ENCODE peak calls at places on chromosome 7, in four cellular contexts. Q, T, A and K are unnamed samples.

GRCh38 chr7:36277247-36277542 is 112.5 kb upstream of the ANLN start:
- DNase-seq in Q (no peak), T (no peak), A (no peak), K (no peak)

GRCh38 chr7:80644054-80644453 is 5.6 kb downstream of the CD36 start:
- DNase-seq in Q (no peak), T (no peak), A (no peak), K (no peak)

GRCh38 chr7:128217030-128217805 is 23.9 kb upstream of the LEP start:
- DNase-seq in Q (no peak), T (no peak), A (peak), K (no peak)

GRCh38 chr7:15581352-15581951 is 19.6 kb upstream of the AGMO start:
- DNase-seq in Q (no peak), T (no peak), A (no peak), K (no peak)

GRCh38 chr7:75989726-75990388 is 4.5 kb downstream of the TMEM120A start:
- DNase-seq in Q (no peak), T (no peak), A (peak), K (no peak)

GRCh38 chr7:149468208-149468607 is 7.3 kb upstream of the ZNF777 start:
- DNase-seq in Q (no peak), T (no peak), A (no peak), K (no peak)

GRCh38 chr7:91940572-91941341 is at the start of gene AKAP9:
- DNase-seq in Q (peak), T (peak), A (peak), K (no peak)

GRCh38 chr7:158910254-158911053 is 54.1 kb downstream of the DYNC2I1 start:
- DNase-seq in Q (no peak), T (no peak), A (no peak), K (no peak)

GRCh38 chr7:136023134-136023869 is 46.1 kb upstream of the MTPN start:
- DNase-seq in Q (no peak), T (no peak), A (no peak), K (no peak)

GRCh38 chr7:39105720-39106119 is 128.0 kb downstream of the POU6F2 start:
- DNase-seq in Q (no peak), T (no peak), A (no peak), K (no peak)

GRCh38 chr7:115289966-115290365 is 368.1 kb downstream of the MDFIC start:
- DNase-seq in Q (no peak), T (no peak), A (no peak), K (no peak)

GRCh38 chr7:47720141-47720906 is 138.4 kb upstream of the TNS3 start:
- DNase-seq in Q (no peak), T (peak), A (no peak), K (no peak)

GRCh38 chr7:42231043-42231442 is 6.0 kb downstream of the GLI3 start:
- DNase-seq in Q (no peak), T (no peak), A (no peak), K (no peak)

GRCh38 chr7:42234736-42235135 is 2.3 kb downstream of the GLI3 start:
- DNase-seq in Q (no peak), T (no peak), A (no peak), K (no peak)

GRCh38 chr7:42233166-42233565 is 3.8 kb downstream of the GLI3 start:
- DNase-seq in Q (no peak), T (no peak), A (no peak), K (peak)

GRCh38 chr7:42233939-42234338 is 3.1 kb downstream of the GLI3 start:
- DNase-seq in Q (no peak), T (no peak), A (no peak), K (peak)

GRCh38 chr7:42232275-42232674 is 4.7 kb downstream of the GLI3 start:
- DNase-seq in Q (no peak), T (no peak), A (no peak), K (peak)
- H3K4me3 ChIP-seq in Q (no peak), T (no peak), A (no peak), K (no peak)

DNA sequence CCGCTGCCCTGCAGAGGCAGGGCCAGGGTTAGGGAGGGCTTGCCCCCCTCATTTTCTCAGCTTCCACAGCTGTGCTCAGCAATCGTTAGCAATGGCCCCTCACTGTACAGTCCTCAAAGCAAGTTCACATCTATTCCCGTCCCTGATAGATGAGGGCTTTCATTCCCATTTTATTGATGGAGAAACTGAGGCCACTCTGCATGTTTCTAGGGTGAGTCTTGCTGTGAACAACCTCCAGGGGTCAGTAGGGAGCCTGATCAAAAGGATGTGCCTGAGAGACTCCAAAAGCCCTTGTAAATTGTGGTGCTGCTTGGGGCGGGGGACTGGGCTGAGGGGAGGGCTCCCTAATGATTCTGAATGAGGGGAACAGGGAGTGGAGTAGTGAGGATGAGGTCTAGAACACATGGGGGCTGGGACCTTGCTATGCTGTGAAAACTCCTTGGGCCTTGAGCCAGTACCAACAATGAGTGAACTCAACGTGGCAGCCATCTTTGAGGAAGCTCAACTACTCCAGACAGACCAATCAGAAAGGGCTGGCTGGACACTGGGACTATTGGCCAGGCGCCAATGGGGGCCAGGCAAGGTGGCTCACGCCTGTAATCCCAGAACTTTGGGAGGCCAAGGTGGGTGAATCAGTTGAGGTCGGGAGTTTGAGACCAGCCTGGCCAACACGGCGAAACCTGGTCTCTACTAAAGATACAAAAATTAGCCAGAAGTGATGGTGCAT is 6.7 kb upstream of the GRIFIN start:
- DNase-seq in Q (no peak), T (no peak), A (no peak), K (no peak)
- TF ChIP-seq CTCF in Q (peak), T (no peak), A (no peak), K (no peak)

GRCh38 chr7:518630-519428 is 817 bp downstream of the PDGFA start:
- DNase-seq in Q (no peak), T (peak), A (no peak), K (no peak)

GRCh38 chr7:520503-521161 is 986 bp upstream of the PDGFA start:
- DNase-seq in Q (no peak), T (no peak), A (no peak), K (no peak)

GRCh38 chr7:517848-518629 is 1.6 kb downstream of the PDGFA start:
- DNase-seq in Q (no peak), T (peak), A (no peak), K (no peak)

GRCh38 chr7:519974-520458 is 370 bp upstream of the PDGFA start:
- DNase-seq in Q (no peak), T (peak), A (no peak), K (no peak)

GRCh38 chr7:519429-519973 is at the start of gene PDGFA:
- DNase-seq in Q (no peak), T (peak), A (no peak), K (no peak)
- H3K4me3 ChIP-seq in Q (peak), T (peak), A (peak), K (peak)

GRCh38 chr7:139768249-139768824 is 9.5 kb downstream of the HIPK2 start:
- DNase-seq in Q (no peak), T (no peak), A (no peak), K (no peak)
- TF ChIP-seq CTCF in Q (no peak), T (no peak), A (no peak), K (no peak)

DNA sequence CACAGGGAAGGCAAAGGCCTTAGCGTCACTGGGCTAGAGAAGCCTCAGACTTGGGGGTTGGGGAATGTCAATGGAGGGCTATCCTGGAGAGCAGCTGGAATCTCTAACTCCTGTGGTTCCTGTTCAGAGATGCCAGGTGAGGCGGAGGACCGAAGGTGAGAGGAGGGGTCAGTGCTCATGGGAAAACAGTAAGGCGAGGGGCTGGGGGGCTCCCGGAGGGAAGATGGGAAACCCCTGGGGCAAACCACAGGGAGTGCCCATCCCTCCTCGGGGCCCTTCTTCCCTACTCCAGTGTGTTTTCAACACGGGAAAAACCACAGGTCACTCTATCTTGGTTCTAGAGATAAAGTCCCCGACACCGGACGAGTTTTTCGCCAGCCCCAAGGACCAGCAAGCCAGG is 3.3 kb downstream of the LRCH4 start:
- DNase-seq in Q (no peak), T (no peak), A (peak), K (no peak)
- H3K4me3 ChIP-seq in Q (no peak), T (peak), A (peak), K (no peak)

GRCh38 chr7:101212014-101212413 is 5.4 kb downstream of the PLOD3 start:
- DNase-seq in Q (no peak), T (no peak), A (no peak), K (no peak)
- TF ChIP-seq CTCF in Q (no peak), T (no peak), A (no peak), K (no peak)